ENCODE peak calls at places on chromosomes 12 and 14, in ten cellular contexts. One of them, this sample, is unnamed.

GRCh38 chr12:14239350-14239934 is 126.0 kb upstream of the ATF7IP start:
- DNase-seq in neural crest cell: peak; percentile 39
- DNase-seq in T-helper 17 cell: no peak
- DNase-seq in stimulated activated CD8-positive, alpha-beta memory T cell treated with anti-CD3 and anti-CD28 coated beads, Interleukin-2, amount 100 ng/mL, for 1 hour: no peak
- DNase-seq in mammary epithelial cell: peak; percentile 46
- DNase-seq in GM12864: peak; percentile 78
- DNase-seq in EL: peak; percentile 58
- DNase-seq in AG04450: no peak
- DNase-seq in activated T-helper 9 cell treated with anti-CD3 and anti-CD28 coated beads, Interleukin-2, amount 50 U/mL, for 16 hours: no peak
- DNase-seq in stimulated activated CD4-positive, alpha-beta T cell treated with anti-CD3 and anti-CD28 coated beads, Interleukin-12 subunit alpha, Interleukin-12 subunit beta, amount 100 ng/mL, for 24 hours: no peak
- DNase-seq in this sample: peak; percentile 87

GRCh38 chr12:119117936-119118335 is 60.8 kb upstream of the HSPB8 start:
- DNase-seq in neural crest cell: no peak
- DNase-seq in T-helper 17 cell: no peak
- DNase-seq in stimulated activated CD8-positive, alpha-beta memory T cell treated with anti-CD3 and anti-CD28 coated beads, Interleukin-2, amount 100 ng/mL, for 1 hour: no peak
- DNase-seq in mammary epithelial cell: no peak
- DNase-seq in GM12864: no peak
- DNase-seq in EL: no peak
- DNase-seq in AG04450: no peak
- DNase-seq in activated T-helper 9 cell treated with anti-CD3 and anti-CD28 coated beads, Interleukin-2, amount 50 U/mL, for 16 hours: no peak
- DNase-seq in stimulated activated CD4-positive, alpha-beta T cell treated with anti-CD3 and anti-CD28 coated beads, Interleukin-12 subunit alpha, Interleukin-12 subunit beta, amount 100 ng/mL, for 24 hours: no peak
- DNase-seq in this sample: no peak

GRCh38 chr14:60515696-60516284 is 6.8 kb downstream of the SIX6 start:
- DNase-seq in neural crest cell: peak; percentile 18
- DNase-seq in T-helper 17 cell: no peak
- DNase-seq in stimulated activated CD8-positive, alpha-beta memory T cell treated with anti-CD3 and anti-CD28 coated beads, Interleukin-2, amount 100 ng/mL, for 1 hour: no peak
- DNase-seq in mammary epithelial cell: no peak
- DNase-seq in GM12864: no peak
- DNase-seq in EL: no peak
- DNase-seq in AG04450: no peak
- DNase-seq in activated T-helper 9 cell treated with anti-CD3 and anti-CD28 coated beads, Interleukin-2, amount 50 U/mL, for 16 hours: no peak
- DNase-seq in stimulated activated CD4-positive, alpha-beta T cell treated with anti-CD3 and anti-CD28 coated beads, Interleukin-12 subunit alpha, Interleukin-12 subunit beta, amount 100 ng/mL, for 24 hours: no peak
- DNase-seq in this sample: no peak

GRCh38 chr14:31561155-31561846 is at the start of gene NUBPL:
- DNase-seq in neural crest cell: peak; percentile 95
- DNase-seq in T-helper 17 cell: peak; percentile 93
- DNase-seq in stimulated activated CD8-positive, alpha-beta memory T cell treated with anti-CD3 and anti-CD28 coated beads, Interleukin-2, amount 100 ng/mL, for 1 hour: peak; percentile 94
- DNase-seq in mammary epithelial cell: peak; percentile 87
- DNase-seq in GM12864: peak; percentile 90
- DNase-seq in EL: peak; percentile 94
- DNase-seq in AG04450: peak; percentile 84
- DNase-seq in activated T-helper 9 cell treated with anti-CD3 and anti-CD28 coated beads, Interleukin-2, amount 50 U/mL, for 16 hours: peak; percentile 96
- DNase-seq in stimulated activated CD4-positive, alpha-beta T cell treated with anti-CD3 and anti-CD28 coated beads, Interleukin-12 subunit alpha, Interleukin-12 subunit beta, amount 100 ng/mL, for 24 hours: peak; percentile 93
- DNase-seq in this sample: peak; percentile 97

GRCh38 chr14:55451398-55451797 is 11.0 kb upstream of the TBPL2 start:
- DNase-seq in neural crest cell: no peak
- DNase-seq in T-helper 17 cell: no peak
- DNase-seq in stimulated activated CD8-positive, alpha-beta memory T cell treated with anti-CD3 and anti-CD28 coated beads, Interleukin-2, amount 100 ng/mL, for 1 hour: no peak
- DNase-seq in mammary epithelial cell: no peak
- DNase-seq in GM12864: no peak
- DNase-seq in EL: no peak
- DNase-seq in AG04450: no peak
- DNase-seq in activated T-helper 9 cell treated with anti-CD3 and anti-CD28 coated beads, Interleukin-2, amount 50 U/mL, for 16 hours: no peak
- DNase-seq in stimulated activated CD4-positive, alpha-beta T cell treated with anti-CD3 and anti-CD28 coated beads, Interleukin-12 subunit alpha, Interleukin-12 subunit beta, amount 100 ng/mL, for 24 hours: no peak
- DNase-seq in this sample: no peak

GRCh38 chr14:76985021-76985420 is 43.5 kb downstream of the IRF2BPL start:
- DNase-seq in neural crest cell: peak; percentile 46
- DNase-seq in T-helper 17 cell: no peak
- DNase-seq in stimulated activated CD8-positive, alpha-beta memory T cell treated with anti-CD3 and anti-CD28 coated beads, Interleukin-2, amount 100 ng/mL, for 1 hour: no peak
- DNase-seq in mammary epithelial cell: no peak
- DNase-seq in GM12864: no peak
- DNase-seq in EL: peak; percentile 86
- DNase-seq in AG04450: no peak
- DNase-seq in activated T-helper 9 cell treated with anti-CD3 and anti-CD28 coated beads, Interleukin-2, amount 50 U/mL, for 16 hours: no peak
- DNase-seq in stimulated activated CD4-positive, alpha-beta T cell treated with anti-CD3 and anti-CD28 coated beads, Interleukin-12 subunit alpha, Interleukin-12 subunit beta, amount 100 ng/mL, for 24 hours: no peak
- DNase-seq in this sample: no peak

GRCh38 chr14:51342226-51342625 is 102.2 kb downstream of the TMX1 start:
- DNase-seq in neural crest cell: no peak
- DNase-seq in T-helper 17 cell: no peak
- DNase-seq in stimulated activated CD8-positive, alpha-beta memory T cell treated with anti-CD3 and anti-CD28 coated beads, Interleukin-2, amount 100 ng/mL, for 1 hour: no peak
- DNase-seq in mammary epithelial cell: peak; percentile 95
- DNase-seq in GM12864: no peak
- DNase-seq in EL: peak; percentile 56
- DNase-seq in AG04450: no peak
- DNase-seq in activated T-helper 9 cell treated with anti-CD3 and anti-CD28 coated beads, Interleukin-2, amount 50 U/mL, for 16 hours: no peak
- DNase-seq in stimulated activated CD4-positive, alpha-beta T cell treated with anti-CD3 and anti-CD28 coated beads, Interleukin-12 subunit alpha, Interleukin-12 subunit beta, amount 100 ng/mL, for 24 hours: no peak
- DNase-seq in this sample: no peak

GRCh38 chr12:52645120-52645761 is 6.8 kb downstream of the KRT2 start:
- DNase-seq in neural crest cell: no peak
- DNase-seq in T-helper 17 cell: no peak
- DNase-seq in stimulated activated CD8-positive, alpha-beta memory T cell treated with anti-CD3 and anti-CD28 coated beads, Interleukin-2, amount 100 ng/mL, for 1 hour: peak; percentile 8
- DNase-seq in mammary epithelial cell: peak; percentile 2
- DNase-seq in GM12864: no peak
- DNase-seq in EL: no peak
- DNase-seq in AG04450: no peak
- DNase-seq in activated T-helper 9 cell treated with anti-CD3 and anti-CD28 coated beads, Interleukin-2, amount 50 U/mL, for 16 hours: no peak
- DNase-seq in stimulated activated CD4-positive, alpha-beta T cell treated with anti-CD3 and anti-CD28 coated beads, Interleukin-12 subunit alpha, Interleukin-12 subunit beta, amount 100 ng/mL, for 24 hours: no peak
- DNase-seq in this sample: no peak

GRCh38 chr12:128863957-128864356 is 10.7 kb downstream of the GLT1D1 start:
- DNase-seq in neural crest cell: no peak
- DNase-seq in T-helper 17 cell: no peak
- DNase-seq in stimulated activated CD8-positive, alpha-beta memory T cell treated with anti-CD3 and anti-CD28 coated beads, Interleukin-2, amount 100 ng/mL, for 1 hour: no peak
- DNase-seq in mammary epithelial cell: no peak
- DNase-seq in GM12864: no peak
- DNase-seq in EL: no peak
- DNase-seq in AG04450: no peak
- DNase-seq in activated T-helper 9 cell treated with anti-CD3 and anti-CD28 coated beads, Interleukin-2, amount 50 U/mL, for 16 hours: no peak
- DNase-seq in stimulated activated CD4-positive, alpha-beta T cell treated with anti-CD3 and anti-CD28 coated beads, Interleukin-12 subunit alpha, Interleukin-12 subunit beta, amount 100 ng/mL, for 24 hours: no peak
- DNase-seq in this sample: no peak

This sample was measured in stimulated activated naive B cell treated with anti-CD40 and anti-IgM and Interleukin-4, amounts not matched to agents 10 μg/mL and 1 μg/mL and 100 μg/mL, for 72 hours.